ENCODE peak calls at places on chromosome 22, in ten cellular contexts. J is substantia nigra; A is stimulated activated naive CD8-positive, alpha-beta T cell treated with anti-CD3 and anti-CD28 coated beads, Interleukin-15, Interleukin-2, amounts not matched to agents 100 U/mL and 50 U/mL, for 24 hours; B is stomach; E is activated gamma-delta T cell treated with Interleukin-2 at 50 U/mL for 16 hours; I is T-cell; O is DMS153; F is NCI-H1092 treated with DMSO at 0.1 percent for 48 hours; Y is amygdala; Q is HCEC 1CT. G is an unnamed sample.

GRCh38 chr22:45341503-45341902 is 31.8 kb downstream of the FAM118A start:
- DNase-seq in J (no peak), O (no peak), B (no peak), Y (no peak), A (peak; percentile 64), Q (no peak), F (no peak), I (no peak), E (no peak), G (no peak)

GRCh38 chr22:37740455-37741311 is 43.8 kb downstream of the TRIOBP start:
- DNase-seq in O (no peak), Y (no peak), E (peak; percentile 12), B (no peak), J (no peak), I (peak; percentile 24), F (no peak), Q (no peak), A (peak; percentile 63), G (no peak)

GRCh38 chr22:38872831-38873248 is 824 bp upstream of the CBX6 start:
- DNase-seq in Q (no peak), B (peak; percentile 51), J (peak; percentile 59), Y (peak; percentile 57), I (no peak), E (no peak), F (peak; percentile 59), A (peak; percentile 26), O (no peak), G (no peak)

GRCh38 chr22:49307071-49307830 is 520.4 kb downstream of the BRD1 start:
- DNase-seq in I (no peak), O (no peak), B (peak; percentile 8), J (no peak), A (no peak), F (no peak), Y (no peak), E (no peak), Q (no peak), G (no peak)

GRCh38 chr22:49294656-49295464 is 532.8 kb downstream of the BRD1 start:
- DNase-seq in F (no peak), E (no peak), J (no peak), Y (no peak), O (no peak), Q (no peak), I (no peak), A (no peak), B (peak; percentile 16), G (no peak)

GRCh38 chr22:33640900-33641299 is 279.4 kb downstream of the LARGE1 start:
- DNase-seq in B (no peak), J (no peak), F (no peak), I (no peak), O (no peak), E (no peak), Y (no peak), A (no peak), Q (no peak), G (no peak)

GRCh38 chr22:26503758-26504157 is 8.5 kb downstream of the TFIP11 start:
- DNase-seq in O (no peak), Y (no peak), I (no peak), J (no peak), B (no peak), F (no peak), A (no peak), E (no peak), Q (no peak), G (no peak)

GRCh38 chr22:23138584-23139469 is 3.0 kb downstream of the RSPH14 start:
- DNase-seq in A (no peak), Q (no peak), E (no peak), O (no peak), B (no peak), I (no peak), F (no peak), J (no peak), Y (no peak), G (no peak)

GRCh38 chr22:33210129-33210784 is 152.1 kb upstream of the SYN3 start:
- DNase-seq in O (peak; percentile 41), B (no peak), A (peak; percentile 24), Q (peak; percentile 1), I (no peak), E (no peak), Y (peak; percentile 4), F (peak; percentile 40), J (no peak), G (peak; percentile 34)

GRCh38 chr22:30266445-30267381 is at the start of gene OSM:
- DNase-seq in F (no peak), I (peak; percentile 63), A (peak; percentile 83), O (no peak), B (peak; percentile 70), E (peak; percentile 70), J (no peak), Y (peak; percentile 7), Q (no peak), G (no peak)

GRCh38 chr22:22061085-22062077 is 78.8 kb upstream of the TOP3B start:
- DNase-seq in E (no peak), F (peak; percentile 12), Q (peak; percentile 2), J (no peak), O (peak; percentile 26), Y (no peak), A (no peak), B (no peak), I (no peak), G (peak; percentile 69)

G was measured in MCF 10A.